ENCODE peak calls at places on chromosomes 3 and 15, in nine cellular contexts. K is left ventricle myocardium inferior, I is dorsolateral prefrontal cortex, Z is body of pancreas, D is K562, W is left lung, S is heart right ventricle, U is thyroid gland, F is IMR-90. Q is an unnamed sample.

GRCh38 chr15:76994971-76995945 is at the start of gene PSTPIP1:
- DNase-seq in U (no peak), I (peak), D (no peak), Z (no peak), S (peak), F (no peak), W (peak), K (peak), Q (peak)

GRCh38 chr3:112635674-112636073 is 5.3 kb downstream of the CCDC80 start:
- DNase-seq in K (no peak), D (no peak), S (no peak), I (no peak), F (peak), W (no peak), U (peak), Z (no peak), Q (no peak)

GRCh38 chr15:52699457-52699856 is 20.3 kb upstream of the ATOSA start:
- DNase-seq in I (no peak), S (no peak), U (no peak), K (no peak), W (no peak), Z (no peak), F (no peak), D (no peak), Q (no peak)

GRCh38 chr3:180246688-180247195 is 210.0 kb upstream of the PEX5L start:
- DNase-seq in K (no peak), I (no peak), W (no peak), Z (no peak), F (no peak), S (no peak), U (no peak), D (no peak), Q (no peak)

GRCh38 chr3:115217678-115218451 is 70.8 kb upstream of the ZBTB20 start:
- DNase-seq in F (peak), U (no peak), W (no peak), D (no peak), Z (no peak), K (no peak), S (no peak), I (no peak), Q (no peak)

GRCh38 chr3:24199305-24199704 is 254.2 kb downstream of the NR1D2 start:
- DNase-seq in U (no peak), I (no peak), W (no peak), F (no peak), S (no peak), D (no peak), Z (no peak), K (no peak), Q (no peak)

GRCh38 chr15:70192041-70192440 is 94.3 kb upstream of the TLE3 start:
- DNase-seq in K (no peak), D (no peak), S (no peak), W (no peak), Z (no peak), F (no peak), I (no peak), U (no peak), Q (no peak)

GRCh38 chr3:102434715-102435114 is at the start of gene ZPLD1:
- DNase-seq in F (no peak), W (no peak), Z (no peak), K (no peak), D (no peak), I (no peak), U (no peak), S (no peak), Q (no peak)

GRCh38 chr15:33903661-33904060 is 64.6 kb upstream of the CHRM5 start:
- DNase-seq in K (no peak), S (no peak), Z (no peak), D (no peak), U (no peak), I (no peak), W (no peak), F (no peak), Q (no peak)

GRCh38 chr3:155737844-155738460 is 6.9 kb downstream of the PLCH1 start:
- DNase-seq in K (no peak), D (no peak), W (no peak), I (no peak), U (peak), S (no peak), Z (peak), F (no peak), Q (no peak)

GRCh38 chr3:170714151-170714550 is 128.3 kb upstream of the SLC7A14 start:
- DNase-seq in W (no peak), U (no peak), S (no peak), I (no peak), D (no peak), F (peak), Z (no peak), K (no peak), Q (no peak)

GRCh38 chr3:1082024-1082633 is 10.7 kb upstream of the CNTN6 start:
- DNase-seq in Z (peak), U (peak), K (no peak), F (peak), D (peak), W (no peak), S (no peak), I (no peak), Q (no peak)

GRCh38 chr3:172903642-172904041 is 153.1 kb downstream of the ECT2 start:
- DNase-seq in I (no peak), S (no peak), W (no peak), D (no peak), F (no peak), K (peak), U (peak), Z (no peak), Q (no peak)

GRCh38 chr15:86522721-86523120 is 443.1 kb downstream of the AGBL1 start:
- DNase-seq in D (no peak), W (no peak), Z (no peak), F (no peak), I (no peak), S (no peak), U (no peak), K (no peak), Q (no peak)

GRCh38 chr3:143697975-143698374 is 150.3 kb downstream of the SLC9A9 start:
- DNase-seq in W (no peak), D (no peak), I (no peak), F (no peak), U (no peak), S (no peak), K (no peak), Z (no peak), Q (no peak)

GRCh38 chr3:37935756-37936666 is 54.6 kb upstream of the VILL start:
- DNase-seq in K (no peak), S (no peak), Z (no peak), F (peak), W (no peak), U (no peak), D (no peak), I (no peak), Q (no peak)

GRCh38 chr15:67825880-67826716 is 789 bp downstream of the SKOR1 start:
- DNase-seq in F (no peak), Z (no peak), D (no peak), I (peak), U (no peak), K (no peak), W (peak), S (no peak), Q (no peak)

GRCh38 chr3:13853978-13854296 is 25.9 kb downstream of the WNT7A start:
- DNase-seq in S (no peak), W (no peak), Z (no peak), F (no peak), I (no peak), K (no peak), D (no peak), U (no peak), Q (no peak)

GRCh38 chr15:63915888-63916731 is 82.4 kb upstream of the HERC1 start:
- DNase-seq in K (no peak), W (no peak), I (no peak), U (peak), Z (no peak), S (no peak), F (peak), D (peak), Q (no peak)

GRCh38 chr3:98326036-98326435 is 27.6 kb upstream of the OR5K4 start:
- DNase-seq in D (no peak), U (no peak), F (no peak), I (no peak), S (no peak), Z (no peak), K (no peak), W (no peak), Q (no peak)

GRCh38 chr15:68885070-68885469 is 45.3 kb upstream of the SPESP1 start:
- DNase-seq in D (no peak), U (peak), W (no peak), F (peak), Z (no peak), S (no peak), I (no peak), K (no peak), Q (no peak)

GRCh38 chr15:81330351-81331085 is 6.6 kb upstream of the STARD5 start:
- DNase-seq in W (no peak), U (no peak), F (no peak), D (no peak), K (no peak), Z (no peak), S (no peak), I (no peak), Q (no peak)

GRCh38 chr3:64880926-64881325 is 193.1 kb upstream of the ADAMTS9 start:
- DNase-seq in U (no peak), I (no peak), W (no peak), S (no peak), Z (no peak), F (no peak), D (no peak), K (no peak), Q (no peak)

GRCh38 chr3:105997800-105998526 is 129.2 kb upstream of the CBLB start:
- DNase-seq in U (no peak), I (no peak), K (no peak), S (no peak), F (peak), W (no peak), Z (no peak), D (no peak), Q (no peak)

GRCh38 chr3:185896565-185896964 is 41.2 kb downstream of the TRA2B start:
- DNase-seq in F (no peak), K (no peak), U (no peak), I (no peak), S (no peak), W (no peak), Z (no peak), D (no peak), Q (no peak)

GRCh38 chr15:101404245-101404644 is 85.3 kb downstream of the PCSK6 start:
- DNase-seq in S (no peak), K (no peak), I (no peak), F (no peak), D (no peak), Z (peak), W (no peak), U (no peak), Q (peak)

DNA sequence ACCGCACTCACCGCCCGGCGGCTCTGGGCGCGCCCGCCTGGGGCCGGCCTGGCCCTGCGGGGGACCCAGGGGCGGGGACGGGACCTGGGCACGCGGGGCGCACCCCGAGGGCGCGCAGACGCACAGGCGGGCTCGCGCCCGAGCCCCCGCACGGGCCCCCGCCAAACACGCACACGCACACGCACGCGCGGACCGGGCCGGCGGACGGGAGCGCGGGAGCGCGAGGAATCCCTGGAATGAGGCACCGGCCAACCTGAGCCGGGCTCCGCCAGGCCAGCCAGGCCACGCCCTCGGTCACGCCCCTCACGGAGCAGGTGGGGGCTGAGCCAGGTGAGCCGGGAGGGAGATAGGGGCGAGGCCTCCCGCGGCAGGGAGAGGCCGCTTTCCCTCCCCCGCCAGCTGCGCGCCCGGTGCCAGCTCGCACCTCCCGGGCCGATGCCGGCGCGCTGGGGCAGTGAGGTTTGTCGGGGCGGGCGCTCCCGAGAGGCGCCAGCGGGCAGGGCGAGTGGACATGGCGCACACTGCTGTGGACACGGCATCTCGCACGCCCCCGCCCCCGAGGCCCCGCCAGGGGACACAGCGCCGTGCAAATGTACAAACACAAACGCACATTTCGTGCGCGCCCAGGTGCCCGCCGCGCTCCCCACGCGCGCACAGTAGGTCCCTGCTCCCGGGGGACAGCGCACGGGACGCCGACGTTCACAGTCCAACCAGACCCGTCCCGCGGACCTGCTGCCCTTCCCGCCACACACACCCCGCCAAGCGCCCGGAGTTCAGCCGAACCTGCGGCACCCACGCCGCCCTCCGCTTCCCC is 75.9 kb upstream of the VGLL4 start:
- DNase-seq in U (peak), F (peak), S (peak), I (peak), W (peak), Z (peak), K (peak), D (peak), Q (peak)
- H3K27ac ChIP-seq in U (peak), F (peak), S (peak), I (peak), W (peak), Z (peak), K (peak), D (no peak), Q (peak)

GRCh38 chr3:129553171-129553570 is 10.2 kb downstream of the H1-8 start:
- DNase-seq in Z (no peak), K (no peak), S (no peak), I (no peak), W (peak), F (no peak), D (no peak), U (no peak), Q (no peak)
- TF ChIP-seq CTCF in Z (no peak), K (no peak), S (no peak), I (no peak), W (no peak), F (no peak), D (no peak), U (no peak), Q (no peak)

DNA sequence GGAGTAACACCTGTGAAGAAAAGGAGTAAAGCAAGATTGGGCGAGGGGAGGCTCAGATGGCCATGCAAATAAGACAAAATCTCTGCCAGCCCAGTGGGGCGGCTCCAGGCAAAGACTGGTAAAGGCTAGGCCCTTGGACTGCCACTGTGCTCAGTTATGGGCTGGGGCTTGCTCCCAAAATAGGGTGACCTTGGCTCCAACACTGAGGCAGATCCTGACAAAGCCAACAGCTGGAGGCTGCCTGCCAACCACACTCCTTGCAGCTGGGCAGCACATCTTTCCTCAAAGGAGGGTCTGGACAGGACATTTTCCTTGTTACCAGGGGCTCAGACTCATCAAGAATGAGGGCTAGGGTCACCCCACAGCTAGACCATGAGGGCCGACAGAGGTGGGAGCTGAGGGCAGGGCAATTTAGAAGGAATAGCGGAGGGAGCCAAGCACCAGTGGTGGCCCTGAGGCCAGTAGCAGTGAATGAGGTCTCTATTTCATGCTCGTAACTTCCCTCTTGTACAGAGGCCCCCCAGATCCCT is 86.1 kb downstream of the CHRD start:
- DNase-seq in W (no peak), S (no peak), K (no peak), Z (no peak), F (no peak), U (no peak), I (no peak), D (no peak), Q (peak)
- H3K4me3 ChIP-seq in W (no peak), S (no peak), K (no peak), Z (no peak), F (no peak), U (no peak), I (no peak), D (no peak), Q (no peak)

GRCh38 chr3:188211476-188211875 is 57.5 kb downstream of the LPP start:
- DNase-seq in I (no peak), W (no peak), K (no peak), Z (no peak), F (peak), S (no peak), D (no peak), U (no peak), Q (no peak)

GRCh38 chr3:188212308-188212969 is 58.5 kb downstream of the LPP start:
- DNase-seq in S (no peak), F (peak), W (no peak), K (no peak), U (no peak), I (no peak), D (no peak), Z (no peak), Q (no peak)

GRCh38 chr3:188208751-188209433 is 54.9 kb downstream of the LPP start:
- DNase-seq in D (no peak), U (no peak), Z (no peak), I (no peak), K (no peak), F (peak), W (no peak), S (no peak), Q (no peak)

GRCh38 chr3:188207941-188208750 is 54.2 kb downstream of the LPP start:
- DNase-seq in S (no peak), Z (no peak), F (no peak), W (no peak), K (no peak), D (no peak), I (no peak), U (no peak), Q (no peak)

GRCh38 chr3:188209740-188210139 is 55.8 kb downstream of the LPP start:
- DNase-seq in D (no peak), F (peak), K (no peak), Z (no peak), S (no peak), I (no peak), U (no peak), W (no peak), Q (no peak)
- H3K27ac ChIP-seq in D (no peak), F (peak), K (peak), Z (no peak), S (no peak), I (no peak), U (no peak), W (no peak), Q (no peak)

GRCh38 chr3:50356553-50356952 is 2.8 kb downstream of the TMEM115 start:
- DNase-seq in I (no peak), U (peak), W (peak), D (peak), K (peak), Z (peak), F (no peak), S (no peak), Q (no peak)
- TF ChIP-seq CTCF in I (no peak), U (no peak), W (no peak), D (no peak), K (no peak), Z (no peak), F (no peak), S (no peak), Q (no peak)

DNA sequence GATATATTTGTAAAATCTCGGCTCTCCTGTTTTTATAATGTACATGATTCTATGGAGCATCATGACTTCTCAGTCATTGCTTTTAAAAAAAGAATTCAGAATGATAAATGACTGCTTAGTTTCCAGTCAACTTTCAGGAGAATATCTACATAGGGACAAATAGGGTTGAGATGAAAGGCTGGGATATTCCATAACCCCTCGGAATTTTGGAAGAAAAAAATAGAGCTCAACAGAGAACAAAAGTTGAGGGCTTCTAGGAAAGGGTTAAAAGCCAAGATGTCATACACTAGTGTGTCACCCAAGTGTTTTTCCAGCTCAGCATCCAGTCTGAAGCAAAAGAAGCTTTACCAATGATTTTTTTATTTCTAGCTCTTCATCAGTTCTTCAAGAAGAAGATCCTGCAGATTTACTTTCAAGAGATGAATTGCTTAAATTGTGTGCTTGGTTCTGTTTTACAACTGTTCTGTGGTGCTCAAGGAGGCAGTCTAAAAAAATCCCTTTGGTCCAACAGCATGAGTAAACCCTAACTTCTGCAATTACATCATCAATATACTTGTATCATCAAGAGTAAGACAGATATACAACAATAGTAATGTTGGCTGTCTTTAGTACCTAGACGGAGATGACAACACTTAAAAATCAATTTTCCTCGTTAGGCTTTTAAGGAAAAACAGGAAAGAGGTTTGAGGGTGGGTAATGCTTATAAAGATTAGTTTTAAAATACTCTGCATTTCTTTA is 979 bp downstream of the UNC13C start:
- DNase-seq in K (no peak), U (no peak), S (no peak), W (no peak), D (no peak), F (no peak), I (no peak), Z (no peak), Q (no peak)
- H3K4me3 ChIP-seq in K (peak), U (peak), S (no peak), W (no peak), D (no peak), F (no peak), I (peak), Z (no peak), Q (peak)

Q was measured in upper lobe of right lung.